ENCODE peak calls at places on chromosomes 5 and 9, in five cellular contexts. U is cardiac fibroblast, H is AG09309, O is NB4, C is BE2C. V is an unnamed sample.

GRCh38 chr9:114110180-114110579 is 11.1 kb upstream of the KIF12 start:
- DNase-seq in U (peak), H (peak), O (no peak), C (no peak), V (no peak)

GRCh38 chr5:134576386-134577021 is 51.0 kb downstream of the JADE2 start:
- DNase-seq in U (no peak), H (no peak), O (no peak), C (no peak), V (no peak)

GRCh38 chr5:179793470-179794139 is at the start of gene LTC4S:
- DNase-seq in U (peak), H (no peak), O (peak), C (no peak), V (no peak)

GRCh38 chr5:134595458-134595838 is 37.2 kb downstream of the SAR1B start:
- DNase-seq in U (no peak), H (no peak), O (no peak), C (no peak), V (no peak)

GRCh38 chr5:142749321-142749720 is 20.9 kb upstream of the ARHGAP26 start:
- DNase-seq in U (peak), H (peak), O (peak), C (no peak), V (no peak)

GRCh38 chr9:110996436-110997224 is 41.6 kb downstream of the LPAR1 start:
- DNase-seq in U (peak), H (peak), O (no peak), C (no peak), V (no peak)

GRCh38 chr5:76299592-76299991 is 103.5 kb upstream of the IQGAP2 start:
- DNase-seq in U (no peak), H (no peak), O (no peak), C (no peak), V (no peak)

GRCh38 chr9:68654075-68654474 is 51.0 kb upstream of the PIP5K1B start:
- DNase-seq in U (no peak), H (no peak), O (no peak), C (no peak), V (no peak)

GRCh38 chr9:125255781-125256391 is 5.7 kb upstream of the GAPVD1 start:
- DNase-seq in U (peak), H (no peak), O (peak), C (peak), V (no peak)

GRCh38 chr9:109499631-109500120 is 1.6 kb upstream of the PTPN3 start:
- DNase-seq in U (peak), H (no peak), O (no peak), C (peak), V (no peak)

GRCh38 chr9:17744786-17745185 is 165.9 kb downstream of the SH3GL2 start:
- DNase-seq in U (peak), H (no peak), O (peak), C (no peak), V (no peak)

GRCh38 chr5:9799601-9800000 is 169.4 kb upstream of the TAS2R1 start:
- DNase-seq in U (no peak), H (no peak), O (no peak), C (no peak), V (no peak)

DNA sequence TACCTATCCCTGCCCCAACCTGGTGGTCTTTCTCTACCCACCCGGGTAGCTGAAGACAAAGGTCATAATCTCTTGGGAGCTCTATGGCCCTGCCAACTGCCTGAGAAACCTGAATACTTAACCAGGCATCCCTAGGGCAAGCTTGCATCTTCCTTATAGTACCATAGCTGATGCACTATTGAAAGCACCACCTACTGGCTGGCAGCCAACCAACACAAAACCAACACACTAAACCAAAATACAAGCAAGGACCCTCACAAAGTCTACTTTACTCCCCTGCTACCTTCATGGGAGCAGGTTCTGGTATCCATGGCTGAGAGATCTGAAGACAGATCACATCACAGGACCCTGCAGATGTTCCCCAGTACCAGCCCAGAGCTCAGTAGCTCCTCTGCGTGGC is 171.8 kb upstream of the TAS2R1 start:
- DNase-seq in U (no peak), H (no peak), O (no peak), C (no peak), V (no peak)
- TF ChIP-seq CTCF in U (no peak), H (no peak), O (no peak), C (peak), V (no peak)

DNA sequence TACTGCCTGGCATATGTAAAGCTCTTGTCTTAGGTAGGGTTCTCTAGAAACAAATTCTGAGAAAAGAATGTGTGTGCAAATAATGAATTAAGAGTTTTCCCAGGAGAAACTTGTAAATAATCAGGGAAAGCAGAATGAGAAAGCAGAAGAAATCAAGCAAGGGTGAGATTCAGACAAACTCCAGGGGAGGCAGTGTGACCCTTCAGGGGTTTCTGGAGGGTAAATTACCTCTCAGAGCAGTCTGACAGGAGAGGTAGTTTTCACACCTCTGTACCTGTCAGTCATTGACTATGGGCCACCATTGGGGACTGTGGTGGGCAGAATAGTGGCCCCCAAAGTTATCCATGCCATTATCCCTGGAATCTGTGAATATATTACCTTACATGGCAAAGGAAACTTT is 124.6 kb downstream of the KCTD16 start:
- DNase-seq in U (no peak), H (no peak), O (no peak), C (no peak), V (no peak)
- H3K4me3 ChIP-seq in U (no peak), H (no peak), O (no peak), C (no peak), V (no peak)

GRCh38 chr9:95736891-95737522 is 138.5 kb upstream of the ERCC6L2 start:
- DNase-seq in U (no peak), H (no peak), O (peak), C (peak), V (no peak)

GRCh38 chr9:95733687-95734659 is 141.5 kb upstream of the ERCC6L2 start:
- DNase-seq in U (no peak), H (no peak), O (no peak), C (no peak), V (no peak)

GRCh38 chr9:95735701-95736100 is 139.8 kb upstream of the ERCC6L2 start:
- DNase-seq in U (no peak), H (no peak), O (no peak), C (no peak), V (no peak)

GRCh38 chr9:95738438-95738837 is 137.1 kb upstream of the ERCC6L2 start:
- DNase-seq in U (no peak), H (no peak), O (no peak), C (no peak), V (no peak)

DNA sequence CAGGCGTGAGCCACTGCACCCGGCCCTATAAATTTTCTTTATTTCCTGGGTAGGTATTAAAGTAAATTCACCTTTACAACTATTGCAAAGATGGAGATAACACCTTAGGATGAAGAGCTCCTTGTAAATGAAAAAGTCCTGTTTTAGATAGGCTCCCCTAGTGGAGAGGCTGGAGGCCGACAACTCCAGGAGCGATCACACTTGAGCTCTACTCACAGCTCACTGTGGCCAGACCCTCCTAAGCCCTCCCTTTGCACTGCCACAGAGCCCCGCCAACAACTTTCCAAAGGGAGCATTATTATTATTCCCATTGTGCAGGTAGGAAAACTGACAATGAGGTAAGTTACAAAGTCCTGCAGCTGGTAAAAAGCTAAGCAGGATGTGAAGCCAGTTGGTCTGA is 139.1 kb upstream of the ERCC6L2 start:
- DNase-seq in U (no peak), H (no peak), O (peak), C (no peak), V (no peak)
- TF ChIP-seq CTCF in U (peak), H (peak), O (peak), C (peak), V (peak)

GRCh38 chr5:140565780-140566095 is 1.1 kb downstream of the SLC35A4 start:
- DNase-seq in U (peak), H (no peak), O (no peak), C (no peak), V (no peak)
- H3K4me3 ChIP-seq in U (peak), H (peak), O (peak), C (peak), V (peak)

DNA sequence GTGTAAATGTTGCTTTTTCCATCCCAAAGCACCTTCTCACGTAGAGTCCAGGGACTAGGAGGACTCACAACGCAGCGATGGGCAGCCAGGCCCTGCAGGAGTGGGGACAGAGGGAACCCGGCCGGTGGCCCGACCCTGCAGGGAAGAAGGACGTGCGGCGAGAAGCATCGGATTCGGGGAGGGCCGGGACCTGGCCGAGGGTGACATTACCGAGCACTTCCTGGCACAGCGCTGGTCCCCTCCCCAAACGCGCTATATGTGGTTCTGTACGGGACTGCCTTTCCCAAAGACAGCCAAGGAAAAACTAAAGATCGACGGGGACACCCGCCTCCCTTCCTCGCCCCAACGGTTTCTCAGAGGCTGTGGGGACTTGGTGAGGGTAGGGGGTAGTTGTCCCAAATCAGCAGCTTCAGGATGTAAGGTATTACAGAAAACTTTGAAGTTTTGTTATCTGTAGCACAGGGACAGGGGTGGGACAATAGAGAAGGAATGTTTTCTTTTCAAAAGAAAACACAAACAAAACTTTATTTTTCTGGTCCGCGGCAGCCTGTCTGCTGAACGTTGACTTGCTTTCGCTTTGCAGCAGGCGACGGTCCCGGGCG is 887 bp upstream of the MAP3K1 start:
- DNase-seq in U (peak), H (no peak), O (peak), C (peak), V (no peak)
- TF ChIP-seq CTCF in U (no peak), H (no peak), O (no peak), C (no peak), V (no peak)

GRCh38 chr9:4193391-4193790 is 106.5 kb downstream of the GLIS3 start:
- DNase-seq in U (no peak), H (no peak), O (no peak), C (no peak), V (no peak)

GRCh38 chr9:4196376-4196775 is 103.5 kb downstream of the GLIS3 start:
- DNase-seq in U (peak), H (no peak), O (no peak), C (no peak), V (no peak)

GRCh38 chr9:4196886-4197285 is 103.0 kb downstream of the GLIS3 start:
- DNase-seq in U (peak), H (no peak), O (peak), C (no peak), V (no peak)

GRCh38 chr9:4195285-4195684 is 104.6 kb downstream of the GLIS3 start:
- DNase-seq in U (no peak), H (no peak), O (no peak), C (no peak), V (no peak)

DNA sequence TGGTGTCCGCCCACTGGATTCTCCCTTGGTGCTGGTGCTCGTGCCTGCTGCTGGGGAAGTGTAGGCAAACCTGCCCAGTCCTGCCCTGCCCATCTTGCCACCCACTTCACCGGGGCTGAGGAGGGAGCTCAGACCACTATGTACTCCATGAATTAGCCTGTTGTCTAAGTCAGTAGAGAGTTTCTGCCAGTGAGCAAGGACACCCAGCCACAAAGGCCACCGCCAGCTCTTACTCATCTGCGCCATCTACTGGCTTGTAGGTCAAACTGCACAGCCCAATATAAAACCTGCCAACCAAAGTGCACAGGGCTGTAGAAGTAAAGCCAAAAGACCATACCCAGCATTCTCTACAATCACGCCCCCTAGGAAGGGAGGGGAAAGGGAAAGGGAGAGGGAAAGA is 102.3 kb downstream of the GLIS3 start:
- DNase-seq in U (no peak), H (no peak), O (peak), C (no peak), V (no peak)
- H3K4me3 ChIP-seq in U (no peak), H (no peak), O (no peak), C (no peak), V (no peak)

GRCh38 chr5:39201160-39201794 is 18.1 kb downstream of the FYB1 start:
- DNase-seq in U (no peak), H (no peak), O (peak), C (no peak), V (no peak)
- TF ChIP-seq CTCF in U (peak), H (no peak), O (peak), C (no peak), V (no peak)

GRCh38 chr5:59039296-59040006 is 456.6 kb downstream of the RAB3C start:
- DNase-seq in U (peak), H (peak), O (peak), C (peak), V (no peak)

GRCh38 chr5:59038169-59039002 is 455.5 kb downstream of the RAB3C start:
- DNase-seq in U (peak), H (no peak), O (peak), C (peak), V (no peak)

GRCh38 chr5:59040007-59040803 is 457.3 kb downstream of the RAB3C start:
- DNase-seq in U (peak), H (no peak), O (peak), C (no peak), V (no peak)

GRCh38 chr5:59037453-59038168 is 454.7 kb downstream of the RAB3C start:
- DNase-seq in U (peak), H (no peak), O (peak), C (no peak), V (no peak)

DNA sequence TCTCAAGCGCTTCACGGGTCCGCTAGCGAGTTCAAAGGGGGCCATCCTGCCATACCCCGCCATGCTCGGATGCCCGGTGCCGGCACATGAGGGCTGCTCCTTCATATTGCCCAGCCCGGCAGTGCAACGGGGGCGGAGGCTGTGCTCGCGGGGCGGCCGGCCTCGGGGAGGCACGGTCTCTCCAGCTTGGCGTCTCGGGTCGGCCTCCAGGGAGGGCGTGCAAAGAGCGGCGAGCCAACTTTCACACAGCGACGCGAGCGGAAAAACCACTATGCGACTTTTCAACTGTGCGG is 456.1 kb downstream of the RAB3C start:
- DNase-seq in U (no peak), H (no peak), O (no peak), C (peak), V (no peak)
- H3K4me3 ChIP-seq in U (peak), H (peak), O (peak), C (peak), V (peak)

DNA sequence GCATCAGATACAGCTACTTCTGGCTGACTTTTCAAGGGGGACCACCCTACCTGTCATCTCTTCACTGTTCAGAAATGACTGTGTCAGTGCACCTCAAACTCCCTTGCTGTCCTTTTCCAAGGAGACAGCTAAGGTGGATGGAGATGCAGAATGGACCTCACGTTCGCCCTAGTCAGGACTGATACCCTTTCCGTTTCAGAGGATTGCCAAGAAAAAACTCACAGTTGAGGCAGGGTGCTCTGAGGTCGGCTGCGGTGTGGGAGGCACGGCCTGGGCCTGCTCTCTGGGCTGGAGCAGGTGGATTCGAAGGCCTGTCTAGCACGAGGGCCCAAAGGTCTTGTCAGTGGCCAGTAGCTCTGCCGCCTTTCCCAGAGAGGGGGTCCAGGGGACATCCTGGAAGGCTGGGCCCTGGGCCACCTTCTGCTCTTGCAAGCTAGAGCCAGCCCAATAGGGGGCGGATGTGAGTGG is 2.2 kb upstream of the MSMP start:
- DNase-seq in U (peak), H (no peak), O (no peak), C (peak), V (no peak)
- TF ChIP-seq CTCF in U (peak), H (peak), O (peak), C (peak), V (peak)